ENCODE peak calls at places on chromosomes 13 and 19, in four cellular contexts. F, Z, D and Y are unnamed samples.

GRCh38 chr13:109744512-109745051 is 41.8 kb downstream of the IRS2 start:
- DNase-seq in F (peak; percentile 97), D (no peak), Z (no peak), Y (peak; percentile 58)

GRCh38 chr19:49988433-49988832 is 27.5 kb upstream of the SIGLEC11 start:
- DNase-seq in D (no peak), Z (no peak), F (peak; percentile 29), Y (no peak)

GRCh38 chr19:2072757-2073551 is 21.9 kb upstream of the MKNK2 start:
- DNase-seq in Z (no peak), D (no peak), F (no peak), Y (no peak)

GRCh38 chr13:100089633-100090032 is 740 bp downstream of the PCCA start:
- DNase-seq in F (peak; percentile 17), D (no peak), Z (no peak), Y (no peak)

GRCh38 chr19:51272183-51272817 is 21.4 kb downstream of the SIGLECL1 start:
- DNase-seq in Z (no peak), D (no peak), F (no peak), Y (peak; percentile 21)

GRCh38 chr19:47190167-47190727 is 40.8 kb downstream of the BBC3 start:
- DNase-seq in F (peak; percentile 85), Z (peak; percentile 70), D (peak; percentile 12), Y (no peak)

GRCh38 chr13:109941951-109942350 is 155.6 kb upstream of the IRS2 start:
- DNase-seq in F (peak; percentile 46), Z (no peak), D (no peak), Y (no peak)

GRCh38 chr13:110444226-110444653 is 117.3 kb downstream of the RAB20 start:
- DNase-seq in D (no peak), F (peak; percentile 49), Z (no peak), Y (no peak)

GRCh38 chr13:26380930-26381329 is 127.0 kb downstream of the CDK8 start:
- DNase-seq in F (no peak), Z (no peak), D (no peak), Y (no peak)

GRCh38 chr19:41811036-41811435 is 14.6 kb downstream of the CEACAM3 start:
- DNase-seq in D (no peak), Z (peak; percentile 28), F (no peak), Y (no peak)

GRCh38 chr19:3693030-3693925 is 7.0 kb downstream of the PIP5K1C start:
- DNase-seq in F (no peak), D (no peak), Z (no peak), Y (no peak)

GRCh38 chr13:109412232-109412935 is 374.0 kb downstream of the IRS2 start:
- DNase-seq in Z (peak; percentile 46), F (peak; percentile 36), D (peak; percentile 54), Y (no peak)

GRCh38 chr19:55347442-55348009 is 7.0 kb downstream of the COX6B2 start:
- DNase-seq in F (no peak), Z (no peak), D (no peak), Y (no peak)

GRCh38 chr19:45404557-45405434 is at the start of gene PPP1R13L:
- DNase-seq in Z (peak; percentile 94), D (no peak), F (peak; percentile 53), Y (peak; percentile 91)

GRCh38 chr13:59435024-59435423 is 728.7 kb downstream of the DIAPH3 start:
- DNase-seq in F (no peak), D (no peak), Z (no peak), Y (no peak)

GRCh38 chr19:53037101-53038097 is 7.1 kb upstream of the ERVV-2 start:
- DNase-seq in Z (no peak), D (peak; percentile 20), F (peak; percentile 73), Y (no peak)

GRCh38 chr13:31765441-31765840 is 26.1 kb downstream of the RXFP2 start:
- DNase-seq in D (no peak), F (peak; percentile 61), Z (no peak), Y (no peak)

GRCh38 chr13:102233566-102234208 is 168.2 kb downstream of the FGF14 start:
- DNase-seq in Z (no peak), F (no peak), D (no peak), Y (no peak)

GRCh38 chr19:23345838-23346237 is 49.4 kb downstream of the ZNF91 start:
- DNase-seq in D (no peak), Z (no peak), F (no peak), Y (no peak)

GRCh38 chr13:66950666-66951065 is 279.5 kb downstream of the PCDH9 start:
- DNase-seq in Z (no peak), F (no peak), D (no peak), Y (no peak)

GRCh38 chr13:45918597-45918996 is 67.0 kb upstream of the SIAH3 start:
- DNase-seq in Z (no peak), D (no peak), F (no peak), Y (no peak)

GRCh38 chr19:45160870-45161714 is at the start of gene NKPD1:
- DNase-seq in Z (peak; percentile 80), F (no peak), D (no peak), Y (no peak)

GRCh38 chr19:40594657-40595077 is 6.5 kb upstream of the LTBP4 start:
- DNase-seq in F (no peak), D (no peak), Z (no peak), Y (no peak)

GRCh38 chr13:79830426-79830825 is 349.5 kb downstream of the NDFIP2 start:
- DNase-seq in D (no peak), F (no peak), Z (no peak), Y (no peak)

GRCh38 chr13:98890186-98890585 is 87.7 kb downstream of the DOCK9 start:
- DNase-seq in Z (no peak), D (no peak), F (peak; percentile 62), Y (no peak)

GRCh38 chr19:5948697-5949564 is 29.0 kb downstream of the RANBP3 start:
- DNase-seq in D (no peak), F (no peak), Z (no peak), Y (no peak)

GRCh38 chr13:98752111-98752941 is at the start of gene SLC15A1:
- DNase-seq in Z (peak; percentile 62), F (no peak), D (peak; percentile 8), Y (no peak)

GRCh38 chr13:84481958-84482357 is 599.7 kb upstream of the SLITRK1 start:
- DNase-seq in D (no peak), F (peak; percentile 66), Z (no peak), Y (no peak)

GRCh38 chr19:7500811-7501450 is 12.1 kb upstream of the PEX11G start:
- DNase-seq in Z (peak; percentile 87), D (peak; percentile 69), F (no peak), Y (no peak)

GRCh38 chr19:1650627-1651009 is 1.8 kb downstream of the TCF3 start:
- DNase-seq in D (no peak), F (peak; percentile 16), Z (peak; percentile 28), Y (no peak)

GRCh38 chr19:35298561-35298972 is 6.6 kb downstream of the MAG start:
- DNase-seq in F (no peak), Z (no peak), D (no peak), Y (no peak)

GRCh38 chr13:107866666-107867623 is 348.4 kb downstream of the LIG4 start:
- DNase-seq in F (peak; percentile 60), Z (no peak), D (peak; percentile 32), Y (no peak)

GRCh38 chr13:112767506-112768471 is 78.0 kb downstream of the ATP11A start:
- DNase-seq in F (no peak), Z (peak; percentile 44), D (no peak), Y (no peak)

GRCh38 chr13:24698686-24699085 is 18.5 kb downstream of the ATP12A start:
- DNase-seq in F (no peak), Z (no peak), D (no peak), Y (no peak)

GRCh38 chr13:79745141-79745540 is 264.2 kb downstream of the NDFIP2 start:
- DNase-seq in Z (no peak), D (no peak), F (no peak), Y (no peak)

GRCh38 chr19:2503521-2504109 is 27.7 kb downstream of the GADD45B start:
- DNase-seq in Z (no peak), F (peak; percentile 77), D (no peak), Y (no peak)

GRCh38 chr13:31749929-31750328 is 10.6 kb downstream of the RXFP2 start:
- DNase-seq in D (no peak), F (peak; percentile 80), Z (no peak), Y (no peak)

GRCh38 chr13:67662997-67663396 is 432.9 kb upstream of the PCDH9 start:
- DNase-seq in D (no peak), F (no peak), Z (no peak), Y (no peak)